ENCODE peak calls at places on chromosome 6, in seven cellular contexts. One of them, this sample, is unnamed.

GRCh38 chr6:137709424-137710281 is 157.4 kb upstream of the TNFAIP3 start:
- DNase-seq in pancreas: no peak
- DNase-seq in suprapubic skin: no peak
- DNase-seq in psoas muscle: no peak
- DNase-seq in prostate gland: no peak
- DNase-seq in CD4-positive, alpha-beta T cell: no peak
- DNase-seq in heart left ventricle: no peak
- DNase-seq in this sample: no peak

GRCh38 chr6:11040134-11040533 is 4.0 kb downstream of the ELOVL2 start:
- DNase-seq in pancreas: no peak
- DNase-seq in suprapubic skin: no peak
- DNase-seq in psoas muscle: no peak
- DNase-seq in prostate gland: no peak
- DNase-seq in CD4-positive, alpha-beta T cell: no peak
- DNase-seq in heart left ventricle: no peak
- DNase-seq in this sample: no peak

GRCh38 chr6:14339711-14340590 is 222.4 kb downstream of the CD83 start:
- DNase-seq in pancreas: no peak
- DNase-seq in suprapubic skin: no peak
- DNase-seq in psoas muscle: no peak
- DNase-seq in prostate gland: no peak
- DNase-seq in CD4-positive, alpha-beta T cell: no peak
- DNase-seq in heart left ventricle: no peak
- DNase-seq in this sample: no peak

GRCh38 chr6:99312354-99312753 is 37.1 kb downstream of the FAXC start:
- DNase-seq in pancreas: no peak
- DNase-seq in suprapubic skin: no peak
- DNase-seq in psoas muscle: no peak
- DNase-seq in prostate gland: no peak
- DNase-seq in CD4-positive, alpha-beta T cell: no peak
- DNase-seq in heart left ventricle: no peak
- DNase-seq in this sample: no peak

GRCh38 chr6:12962995-12963394 is 246.4 kb downstream of the PHACTR1 start:
- DNase-seq in pancreas: no peak
- DNase-seq in suprapubic skin: no peak
- DNase-seq in psoas muscle: no peak
- DNase-seq in prostate gland: no peak
- DNase-seq in CD4-positive, alpha-beta T cell: no peak
- DNase-seq in heart left ventricle: no peak
- DNase-seq in this sample: no peak

GRCh38 chr6:117907600-117908245 is 659 bp downstream of the SLC35F1 start:
- DNase-seq in pancreas: peak; percentile 81
- DNase-seq in suprapubic skin: no peak
- DNase-seq in psoas muscle: peak; percentile 10
- DNase-seq in prostate gland: no peak
- DNase-seq in CD4-positive, alpha-beta T cell: no peak
- DNase-seq in heart left ventricle: no peak
- DNase-seq in this sample: no peak

GRCh38 chr6:106963544-106963943 is 11.0 kb downstream of the CD24 start:
- DNase-seq in pancreas: no peak
- DNase-seq in suprapubic skin: no peak
- DNase-seq in psoas muscle: no peak
- DNase-seq in prostate gland: no peak
- DNase-seq in CD4-positive, alpha-beta T cell: no peak
- DNase-seq in heart left ventricle: no peak
- DNase-seq in this sample: no peak

GRCh38 chr6:127436578-127437110 is 22.5 kb downstream of the KIAA0408 start:
- DNase-seq in pancreas: no peak
- DNase-seq in suprapubic skin: no peak
- DNase-seq in psoas muscle: no peak
- DNase-seq in prostate gland: no peak
- DNase-seq in CD4-positive, alpha-beta T cell: no peak
- DNase-seq in heart left ventricle: no peak
- DNase-seq in this sample: no peak

GRCh38 chr6:157669747-157670216 is 153.3 kb upstream of the SNX9 start:
- DNase-seq in pancreas: no peak
- DNase-seq in suprapubic skin: peak; percentile 92
- DNase-seq in psoas muscle: peak; percentile 90
- DNase-seq in prostate gland: peak; percentile 63
- DNase-seq in CD4-positive, alpha-beta T cell: no peak
- DNase-seq in heart left ventricle: peak; percentile 92
- DNase-seq in this sample: no peak

GRCh38 chr6:141443668-141444067 is 689.1 kb upstream of the GJE1 start:
- DNase-seq in pancreas: no peak
- DNase-seq in suprapubic skin: no peak
- DNase-seq in psoas muscle: no peak
- DNase-seq in prostate gland: no peak
- DNase-seq in CD4-positive, alpha-beta T cell: no peak
- DNase-seq in heart left ventricle: no peak
- DNase-seq in this sample: no peak

GRCh38 chr6:166025149-166025898 is 142.3 kb downstream of the TBXT start:
- DNase-seq in pancreas: no peak
- DNase-seq in suprapubic skin: no peak
- DNase-seq in psoas muscle: no peak
- DNase-seq in prostate gland: no peak
- DNase-seq in CD4-positive, alpha-beta T cell: no peak
- DNase-seq in heart left ventricle: peak; percentile 58
- DNase-seq in this sample: no peak

GRCh38 chr6:131924881-131925474 is 26.2 kb downstream of the CCN2 start:
- DNase-seq in pancreas: no peak
- DNase-seq in suprapubic skin: no peak
- DNase-seq in psoas muscle: no peak
- DNase-seq in prostate gland: no peak
- DNase-seq in CD4-positive, alpha-beta T cell: no peak
- DNase-seq in heart left ventricle: no peak
- DNase-seq in this sample: no peak

GRCh38 chr6:163383912-163384311 is 30.6 kb upstream of the QKI start:
- DNase-seq in pancreas: no peak
- DNase-seq in suprapubic skin: no peak
- DNase-seq in psoas muscle: no peak
- DNase-seq in prostate gland: no peak
- DNase-seq in CD4-positive, alpha-beta T cell: no peak
- DNase-seq in heart left ventricle: no peak
- DNase-seq in this sample: no peak

DNA sequence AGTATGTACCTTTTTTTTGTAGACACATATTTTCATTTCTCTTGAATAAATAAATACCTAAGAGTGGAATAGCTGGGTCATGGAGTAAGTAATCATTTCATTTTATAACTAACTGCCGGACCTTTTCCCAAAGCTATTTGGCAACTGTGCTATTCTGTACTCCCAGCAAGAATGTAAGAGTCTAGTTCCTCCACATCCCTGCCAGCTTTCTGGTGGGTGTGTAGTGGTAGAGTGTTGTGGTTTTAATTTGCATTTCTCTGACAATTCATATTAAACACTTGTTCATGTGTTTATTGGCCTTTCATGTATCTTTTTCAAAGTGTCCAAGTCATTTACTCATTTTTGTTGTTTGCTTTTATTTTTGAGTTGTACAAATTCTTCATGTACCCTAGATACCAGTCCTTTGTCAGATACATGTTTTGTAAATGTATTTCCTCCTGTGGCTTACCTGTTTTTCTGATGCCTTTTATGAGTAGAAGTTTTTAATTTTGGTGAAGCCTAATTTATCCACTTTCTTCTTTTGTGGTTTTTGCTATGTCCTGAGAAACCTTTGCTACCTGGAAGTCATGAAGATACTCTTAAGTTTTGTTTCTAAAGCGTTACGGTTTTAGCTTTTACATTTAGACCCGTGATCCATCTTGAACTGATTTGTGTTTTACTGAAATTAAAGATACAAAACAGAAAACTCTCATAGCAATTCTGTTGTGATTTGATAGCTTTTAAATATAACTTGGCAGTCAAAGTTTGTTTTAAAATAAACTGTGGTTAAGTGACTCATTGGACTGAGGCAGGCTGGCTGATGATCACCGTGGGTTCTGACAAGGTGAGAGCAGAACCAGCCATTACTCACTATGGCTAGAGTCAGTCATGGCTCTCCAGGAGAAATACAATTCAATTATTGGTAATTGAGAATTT is 7.9 kb downstream of the MYLIP start:
- DNase-seq in pancreas: no peak
- DNase-seq in suprapubic skin: no peak
- DNase-seq in psoas muscle: peak; percentile 38
- DNase-seq in prostate gland: peak; percentile 13
- DNase-seq in CD4-positive, alpha-beta T cell: peak; percentile 45
- DNase-seq in heart left ventricle: no peak
- DNase-seq in this sample: no peak
- H3K27ac ChIP-seq in pancreas: no peak overlapping the region
- H3K27ac ChIP-seq in suprapubic skin: no peak overlapping the region
- H3K27ac ChIP-seq in psoas muscle: peak overlapping the region; percentile 97
- H3K27ac ChIP-seq in prostate gland: peak overlapping the region; percentile 25
- H3K27ac ChIP-seq in CD4-positive, alpha-beta T cell: no peak overlapping the region
- H3K27ac ChIP-seq in heart left ventricle: no peak overlapping the region
- H3K27ac ChIP-seq in this sample: no peak overlapping the region

DNA sequence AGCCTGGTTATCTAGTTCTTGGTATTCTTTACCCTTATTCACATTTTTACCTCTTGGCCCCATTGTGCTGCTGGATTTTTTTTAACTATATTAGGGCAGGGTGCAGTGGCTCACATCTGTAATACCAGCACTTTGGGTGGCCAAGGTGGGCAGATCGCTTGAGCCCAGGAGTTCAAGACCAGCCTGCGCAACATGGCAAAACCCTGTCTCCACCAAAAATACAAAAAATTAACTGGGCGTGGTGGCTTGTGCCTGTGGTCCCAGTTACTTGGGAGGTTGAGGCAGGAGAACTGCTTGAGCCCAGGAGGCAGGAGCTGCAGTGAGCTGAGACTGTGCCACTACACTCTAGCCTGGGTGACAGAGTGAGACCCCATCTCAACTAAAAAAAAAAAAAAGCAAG is 12.2 kb upstream of the TAF8 start:
- DNase-seq in pancreas: no peak
- DNase-seq in suprapubic skin: peak; percentile 8
- DNase-seq in psoas muscle: no peak
- DNase-seq in prostate gland: no peak
- DNase-seq in CD4-positive, alpha-beta T cell: no peak
- DNase-seq in heart left ventricle: no peak
- DNase-seq in this sample: no peak
- H3K27ac ChIP-seq in pancreas: no peak overlapping the region
- H3K27ac ChIP-seq in suprapubic skin: no peak overlapping the region
- H3K27ac ChIP-seq in psoas muscle: no peak overlapping the region
- H3K27ac ChIP-seq in prostate gland: no peak overlapping the region
- H3K27ac ChIP-seq in CD4-positive, alpha-beta T cell: peak overlapping the region; percentile 35
- H3K27ac ChIP-seq in heart left ventricle: no peak overlapping the region
- H3K27ac ChIP-seq in this sample: no peak overlapping the region

DNA sequence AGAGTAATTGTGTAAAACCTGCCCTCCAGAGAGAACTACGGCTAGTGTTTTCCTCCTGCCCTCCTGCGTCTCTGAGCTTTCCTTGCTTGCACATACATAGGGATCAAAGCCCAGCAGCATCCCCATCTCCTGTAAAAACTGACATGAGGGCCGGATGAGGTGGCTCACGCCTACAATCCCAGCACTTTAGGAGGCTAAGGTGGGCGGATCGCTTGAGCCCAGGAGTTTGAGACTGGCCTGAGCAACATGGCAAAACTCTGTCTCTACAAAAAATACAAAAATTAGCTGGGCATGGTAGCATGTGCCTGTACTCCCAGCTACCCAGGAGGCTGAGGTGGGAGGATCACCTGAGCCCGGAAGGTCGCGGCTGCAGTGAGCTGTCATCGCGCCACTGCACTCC is 40.3 kb upstream of the SMIM29 start:
- DNase-seq in pancreas: no peak
- DNase-seq in suprapubic skin: no peak
- DNase-seq in psoas muscle: no peak
- DNase-seq in prostate gland: no peak
- DNase-seq in CD4-positive, alpha-beta T cell: no peak
- DNase-seq in heart left ventricle: no peak
- DNase-seq in this sample: no peak
- H3K27ac ChIP-seq in pancreas: no peak overlapping the region
- H3K27ac ChIP-seq in suprapubic skin: no peak overlapping the region
- H3K27ac ChIP-seq in psoas muscle: peak overlapping the region; percentile 87
- H3K27ac ChIP-seq in prostate gland: no peak overlapping the region
- H3K27ac ChIP-seq in CD4-positive, alpha-beta T cell: no peak overlapping the region
- H3K27ac ChIP-seq in heart left ventricle: peak overlapping the region; percentile 4
- H3K27ac ChIP-seq in this sample: no peak overlapping the region

GRCh38 chr6:108944058-108944457 is 95.8 kb downstream of the ARMC2 start:
- DNase-seq in pancreas: no peak
- DNase-seq in suprapubic skin: no peak
- DNase-seq in psoas muscle: no peak
- DNase-seq in prostate gland: no peak
- DNase-seq in CD4-positive, alpha-beta T cell: no peak
- DNase-seq in heart left ventricle: no peak
- DNase-seq in this sample: no peak

GRCh38 chr6:108946695-108947094 is 98.5 kb downstream of the ARMC2 start:
- DNase-seq in pancreas: no peak
- DNase-seq in suprapubic skin: no peak
- DNase-seq in psoas muscle: no peak
- DNase-seq in prostate gland: no peak
- DNase-seq in CD4-positive, alpha-beta T cell: no peak
- DNase-seq in heart left ventricle: no peak
- DNase-seq in this sample: no peak

GRCh38 chr6:108945686-108946158 is 97.5 kb downstream of the ARMC2 start:
- DNase-seq in pancreas: peak; percentile 81
- DNase-seq in suprapubic skin: peak; percentile 83
- DNase-seq in psoas muscle: peak; percentile 75
- DNase-seq in prostate gland: peak; percentile 60
- DNase-seq in CD4-positive, alpha-beta T cell: no peak
- DNase-seq in heart left ventricle: peak; percentile 96
- DNase-seq in this sample: peak; percentile 13

GRCh38 chr6:108942556-108943492 is 94.6 kb downstream of the ARMC2 start:
- DNase-seq in pancreas: no peak
- DNase-seq in suprapubic skin: no peak
- DNase-seq in psoas muscle: no peak
- DNase-seq in prostate gland: no peak
- DNase-seq in CD4-positive, alpha-beta T cell: peak; percentile 64
- DNase-seq in heart left ventricle: no peak
- DNase-seq in this sample: no peak

GRCh38 chr6:108944707-108945685 is 96.8 kb downstream of the ARMC2 start:
- DNase-seq in pancreas: no peak
- DNase-seq in suprapubic skin: no peak
- DNase-seq in psoas muscle: peak; percentile 53
- DNase-seq in prostate gland: peak; percentile 63
- DNase-seq in CD4-positive, alpha-beta T cell: no peak
- DNase-seq in heart left ventricle: peak; percentile 82
- DNase-seq in this sample: no peak
- H3K27ac ChIP-seq in pancreas: peak overlapping the region; percentile 1
- H3K27ac ChIP-seq in suprapubic skin: peak overlapping the region; percentile 90
- H3K27ac ChIP-seq in psoas muscle: peak overlapping the region; percentile 91
- H3K27ac ChIP-seq in prostate gland: peak overlapping the region; percentile 73
- H3K27ac ChIP-seq in CD4-positive, alpha-beta T cell: no peak overlapping the region
- H3K27ac ChIP-seq in heart left ventricle: peak overlapping the region; percentile 97
- H3K27ac ChIP-seq in this sample: no peak overlapping the region

GRCh38 chr6:34318492-34319470 is 70.0 kb upstream of the SMIM29 start:
- DNase-seq in pancreas: no peak
- DNase-seq in suprapubic skin: no peak
- DNase-seq in psoas muscle: no peak
- DNase-seq in prostate gland: no peak
- DNase-seq in CD4-positive, alpha-beta T cell: no peak
- DNase-seq in heart left ventricle: no peak
- DNase-seq in this sample: no peak
- H3K27ac ChIP-seq in pancreas: no peak overlapping the region
- H3K27ac ChIP-seq in suprapubic skin: peak overlapping the region; percentile 16
- H3K27ac ChIP-seq in psoas muscle: peak overlapping the region; percentile 48
- H3K27ac ChIP-seq in prostate gland: no peak overlapping the region
- H3K27ac ChIP-seq in CD4-positive, alpha-beta T cell: no peak overlapping the region
- H3K27ac ChIP-seq in heart left ventricle: peak overlapping the region; percentile 24
- H3K27ac ChIP-seq in this sample: peak overlapping the region; percentile 22

This sample was measured in substantia nigra.